ENCODE peak calls at places on chromosomes 6 and 20, in seven cellular contexts. D is stimulated activated effector memory CD8-positive, alpha-beta T cell treated with anti-CD3 and anti-CD28 coated beads, Interleukin-12 subunit alpha, Interleukin-12 subunit beta, amount 100 ng/mL, for 72 hours; V is activated CD4-positive, alpha-beta T cell treated with anti-CD3 and anti-CD28 coated beads for 24 hours; A is astrocyte of the cerebellum; J is Karpas-422; G is amniotic stem cell; X is posterior vena cava. F is an unnamed sample.

GRCh38 chr6:157989541-157990289 is 8.1 kb downstream of the SYNJ2 start:
- DNase-seq in D (no peak), V (no peak), A (no peak), J (no peak), G (no peak), X (peak), F (no peak)

GRCh38 chr20:10667077-10667401 is 6.8 kb downstream of the JAG1 start:
- DNase-seq in D (no peak), V (no peak), A (no peak), J (no peak), G (no peak), X (no peak), F (no peak)

GRCh38 chr20:51800769-51801219 is 1.5 kb downstream of the SALL4 start:
- DNase-seq in D (no peak), V (no peak), A (no peak), J (no peak), G (no peak), X (no peak), F (no peak)

GRCh38 chr20:20518263-20518662 is 150.4 kb downstream of the INSM1 start:
- DNase-seq in D (no peak), V (no peak), A (no peak), J (peak), G (no peak), X (no peak), F (no peak)

GRCh38 chr6:35213824-35214756 is at the start of gene SCUBE3:
- DNase-seq in D (no peak), V (no peak), A (no peak), J (no peak), G (no peak), X (peak), F (peak)

GRCh38 chr20:34083137-34083536 is 28.9 kb downstream of the EIF2S2 start:
- DNase-seq in D (no peak), V (no peak), A (peak), J (no peak), G (no peak), X (peak), F (peak)

GRCh38 chr6:43746613-43747101 is 23.4 kb upstream of the VEGFA start:
- DNase-seq in D (no peak), V (no peak), A (no peak), J (no peak), G (no peak), X (peak), F (no peak)

GRCh38 chr6:117829594-117830319 is 77.3 kb upstream of the SLC35F1 start:
- DNase-seq in D (no peak), V (no peak), A (peak), J (peak), G (peak), X (no peak), F (peak)

GRCh38 chr6:168363302-168363701 is 43.7 kb upstream of the DACT2 start:
- DNase-seq in D (no peak), V (no peak), A (no peak), J (no peak), G (no peak), X (no peak), F (no peak)

GRCh38 chr20:62548483-62548882 is 72.7 kb upstream of the GATA5 start:
- DNase-seq in D (no peak), V (no peak), A (no peak), J (no peak), G (no peak), X (no peak), F (no peak)

GRCh38 chr6:155177369-155177961 is 86.3 kb upstream of the CLDN20 start:
- DNase-seq in D (no peak), V (peak), A (peak), J (peak), G (peak), X (no peak), F (peak)

GRCh38 chr6:169957351-169957963 is 206.0 kb downstream of the ERMARD start:
- DNase-seq in D (no peak), V (no peak), A (no peak), J (no peak), G (no peak), X (peak), F (no peak)

GRCh38 chr6:83597511-83597910 is 85.2 kb downstream of the PRSS35 start:
- DNase-seq in D (no peak), V (no peak), A (no peak), J (no peak), G (no peak), X (no peak), F (no peak)

GRCh38 chr6:91659881-91660280 is 1073.0 kb upstream of the MAP3K7 start:
- DNase-seq in D (no peak), V (no peak), A (no peak), J (no peak), G (no peak), X (no peak), F (no peak)

GRCh38 chr20:17928633-17929311 is 39.8 kb downstream of the SNX5 start:
- DNase-seq in D (no peak), V (no peak), A (no peak), J (peak), G (no peak), X (no peak), F (no peak)

GRCh38 chr6:64680446-64680845 is 1026.6 kb downstream of the EYS start:
- DNase-seq in D (no peak), V (no peak), A (peak), J (no peak), G (no peak), X (no peak), F (no peak)

GRCh38 chr6:33609444-33610034 is 11.6 kb upstream of the ITPR3 start:
- DNase-seq in D (no peak), V (no peak), A (no peak), J (no peak), G (peak), X (peak), F (peak)

GRCh38 chr20:63122626-63123025 is 93.3 kb downstream of the YTHDF1 start:
- DNase-seq in D (no peak), V (no peak), A (no peak), J (no peak), G (no peak), X (peak), F (no peak)

GRCh38 chr6:36033935-36034334 is 6.3 kb downstream of the MAPK14 start:
- DNase-seq in D (no peak), V (peak), A (no peak), J (no peak), G (no peak), X (no peak), F (no peak)

GRCh38 chr6:142262231-142262630 is 39.6 kb upstream of the ADGRG6 start:
- DNase-seq in D (no peak), V (no peak), A (no peak), J (no peak), G (no peak), X (no peak), F (no peak)

GRCh38 chr6:27650620-27651370 is 177.9 kb upstream of the ZNF184 start:
- DNase-seq in D (peak), V (peak), A (no peak), J (peak), G (no peak), X (no peak), F (no peak)

GRCh38 chr6:149450679-149451360 is 34.0 kb downstream of the ZC3H12D start:
- DNase-seq in D (no peak), V (no peak), A (no peak), J (no peak), G (no peak), X (peak), F (no peak)

GRCh38 chr6:12113190-12113578 is 101.1 kb downstream of the HIVEP1 start:
- DNase-seq in D (no peak), V (no peak), A (peak), J (no peak), G (no peak), X (no peak), F (peak)

GRCh38 chr6:52552278-52552643 is 24.6 kb downstream of the TRAM2 start:
- DNase-seq in D (no peak), V (no peak), A (no peak), J (peak), G (no peak), X (no peak), F (no peak)

GRCh38 chr6:30970946-30971345 is 12.6 kb upstream of the MUC21 start:
- DNase-seq in D (no peak), V (no peak), A (no peak), J (no peak), G (no peak), X (no peak), F (no peak)

GRCh38 chr6:73943401-73943800 is 247.4 kb downstream of the CD109 start:
- DNase-seq in D (no peak), V (no peak), A (no peak), J (no peak), G (no peak), X (no peak), F (no peak)

GRCh38 chr6:82686719-82687118 is 323.1 kb downstream of the TPBG start:
- DNase-seq in D (no peak), V (no peak), A (no peak), J (no peak), G (no peak), X (no peak), F (no peak)

GRCh38 chr6:4396032-4396431 is 260.7 kb upstream of the ECI2 start:
- DNase-seq in D (no peak), V (no peak), A (no peak), J (no peak), G (no peak), X (no peak), F (no peak)

GRCh38 chr6:159753081-159753872 is 8.6 kb upstream of the ACAT2 start:
- DNase-seq in D (no peak), V (no peak), A (no peak), J (no peak), G (no peak), X (no peak), F (no peak)

F was measured in stromal cell of bone marrow.